ENCODE peak calls at places on chromosome 13, in seven cellular contexts. H, U, K, X, F, N and O are unnamed samples.

GRCh38 chr13:90098580-90098979 is 1248.9 kb upstream of the MIR17HG start:
- DNase-seq in H (no peak), U (no peak), K (no peak), X (no peak), F (no peak), N (no peak), O (no peak)

GRCh38 chr13:106533101-106533939 is 2.1 kb downstream of the EFNB2 start:
- DNase-seq in H (peak), U (peak), K (peak), X (peak), F (peak), N (peak), O (peak)

GRCh38 chr13:32585625-32586021 is 629 bp upstream of the PDS5B start:
- DNase-seq in H (no peak), U (no peak), K (peak), X (peak), F (no peak), N (peak), O (no peak)

GRCh38 chr13:65011403-65011802 is 2218.7 kb downstream of the PCDH9 start:
- DNase-seq in H (no peak), U (no peak), K (no peak), X (no peak), F (no peak), N (no peak), O (no peak)

GRCh38 chr13:43936630-43937029 is 56.9 kb downstream of the LACC1 start:
- DNase-seq in H (no peak), U (peak), K (no peak), X (no peak), F (no peak), N (no peak), O (no peak)

GRCh38 chr13:110306340-110306959 is 507 bp downstream of the COL4A1 start:
- DNase-seq in H (peak), U (no peak), K (peak), X (peak), F (peak), N (no peak), O (no peak)

GRCh38 chr13:110055089-110055488 is 251.9 kb downstream of the COL4A1 start:
- DNase-seq in H (no peak), U (no peak), K (no peak), X (no peak), F (no peak), N (no peak), O (no peak)

GRCh38 chr13:111460548-111461444 is 140.4 kb downstream of the TEX29 start:
- DNase-seq in H (peak), U (peak), K (peak), X (peak), F (peak), N (peak), O (peak)

GRCh38 chr13:42495256-42495655 is 78.7 kb upstream of the TNFSF11 start:
- DNase-seq in H (no peak), U (no peak), K (no peak), X (no peak), F (no peak), N (no peak), O (no peak)

GRCh38 chr13:34993470-34993869 is 51.4 kb downstream of the NBEA start:
- DNase-seq in H (no peak), U (no peak), K (no peak), X (no peak), F (no peak), N (no peak), O (no peak)

GRCh38 chr13:99960663-99961440 is 10.7 kb downstream of the ZIC5 start:
- DNase-seq in H (no peak), U (peak), K (no peak), X (no peak), F (no peak), N (peak), O (no peak)

GRCh38 chr13:99379856-99380255 is 72.7 kb upstream of the GPR183 start:
- DNase-seq in H (no peak), U (no peak), K (no peak), X (no peak), F (no peak), N (no peak), O (no peak)

GRCh38 chr13:25215253-25215575 is 43.1 kb upstream of the AMER2 start:
- DNase-seq in H (no peak), U (no peak), K (no peak), X (no peak), F (no peak), N (no peak), O (no peak)

GRCh38 chr13:37868691-37869505 is 674 bp downstream of the TRPC4 start:
- DNase-seq in H (peak), U (no peak), K (peak), X (peak), F (peak), N (peak), O (no peak)

GRCh38 chr13:54029226-54029625 is 1000.6 kb downstream of the OLFM4 start:
- DNase-seq in H (no peak), U (no peak), K (no peak), X (no peak), F (peak), N (no peak), O (no peak)

GRCh38 chr13:98206946-98207345 is 29.9 kb upstream of the RNF113B start:
- DNase-seq in H (peak), U (no peak), K (no peak), X (peak), F (peak), N (no peak), O (no peak)

GRCh38 chr13:72960541-72960940 is 98.3 kb upstream of the KLF5 start:
- DNase-seq in H (no peak), U (peak), K (no peak), X (no peak), F (no peak), N (no peak), O (no peak)

GRCh38 chr13:61078976-61079770 is 336.5 kb downstream of the PCDH20 start:
- DNase-seq in H (no peak), U (no peak), K (no peak), X (no peak), F (no peak), N (no peak), O (no peak)

GRCh38 chr13:112078879-112079526 is 12.1 kb downstream of the SOX1 start:
- DNase-seq in H (no peak), U (peak), K (no peak), X (no peak), F (no peak), N (no peak), O (no peak)

GRCh38 chr13:67119481-67119883 is 110.7 kb downstream of the PCDH9 start:
- DNase-seq in H (no peak), U (no peak), K (no peak), X (peak), F (peak), N (no peak), O (peak)

GRCh38 chr13:45827318-45827717 is 24.2 kb downstream of the SIAH3 start:
- DNase-seq in H (no peak), U (no peak), K (no peak), X (no peak), F (no peak), N (no peak), O (no peak)

GRCh38 chr13:38394777-38395504 is 45.3 kb downstream of the UFM1 start:
- DNase-seq in H (peak), U (peak), K (no peak), X (peak), F (peak), N (no peak), O (no peak)

GRCh38 chr13:50780201-50781015 is 63.1 kb downstream of the DLEU7 start:
- DNase-seq in H (no peak), U (no peak), K (no peak), X (no peak), F (no peak), N (no peak), O (no peak)

GRCh38 chr13:44648392-44649117 is 72.4 kb upstream of the TSC22D1 start:
- DNase-seq in H (no peak), U (no peak), K (no peak), X (peak), F (peak), N (no peak), O (no peak)

GRCh38 chr13:110356362-110356761 is 49.3 kb downstream of the COL4A2 start:
- DNase-seq in H (no peak), U (no peak), K (no peak), X (peak), F (peak), N (no peak), O (no peak)

GRCh38 chr13:101757446-101758039 is 305.1 kb downstream of the ITGBL1 start:
- DNase-seq in H (peak), U (peak), K (no peak), X (peak), F (peak), N (no peak), O (no peak)

GRCh38 chr13:32316476-32316875 is 1.2 kb downstream of the BRCA2 start:
- DNase-seq in H (peak), U (no peak), K (no peak), X (peak), F (no peak), N (no peak), O (no peak)

GRCh38 chr13:85719749-85720148 is 79.5 kb downstream of the SLITRK6 start:
- DNase-seq in H (no peak), U (no peak), K (no peak), X (no peak), F (no peak), N (no peak), O (no peak)

GRCh38 chr13:55948175-55948574 is 1192.5 kb upstream of the PRR20A start:
- DNase-seq in H (no peak), U (no peak), K (no peak), X (no peak), F (no peak), N (no peak), O (no peak)

GRCh38 chr13:89402211-89402610 is 1731.0 kb downstream of the SLITRK5 start:
- DNase-seq in H (no peak), U (no peak), K (no peak), X (no peak), F (no peak), N (no peak), O (no peak)

GRCh38 chr13:41053384-41053826 is 7.9 kb upstream of the WBP4 start:
- DNase-seq in H (no peak), U (no peak), K (no peak), X (peak), F (no peak), N (no peak), O (no peak)

GRCh38 chr13:25347156-25347555 is 24.6 kb upstream of the ATP8A2 start:
- DNase-seq in H (no peak), U (no peak), K (no peak), X (no peak), F (no peak), N (no peak), O (no peak)